ENCODE peak calls at places on chromosomes 6 and 20, in eight cellular contexts. K is breast epithelium, I is HFF-Myc, J is NB4, E is neural crest cell, F is Ammon's horn, M is fibroblast of gingiva, H is lung. U is an unnamed sample.

GRCh38 chr6:106192824-106193223 is 106.7 kb downstream of the PRDM1 start:
- DNase-seq in K (no peak), I (peak), J (no peak), E (no peak), F (no peak), M (no peak), H (no peak), U (no peak)

GRCh38 chr6:157789861-157790260 is 33.2 kb upstream of the SNX9 start:
- DNase-seq in K (no peak), I (no peak), J (peak), E (no peak), F (no peak), M (no peak), H (no peak), U (no peak)

GRCh38 chr20:13443690-13444089 is 195.0 kb downstream of the TASP1 start:
- DNase-seq in K (no peak), I (no peak), J (no peak), E (no peak), F (no peak), M (no peak), H (no peak), U (no peak)

GRCh38 chr6:157266274-157267101 is 56.8 kb downstream of the TMEM242 start:
- DNase-seq in K (no peak), I (no peak), J (no peak), E (no peak), F (no peak), M (no peak), H (no peak), U (no peak)

GRCh38 chr6:62445521-62445920 is 159.5 kb upstream of the KHDRBS2 start:
- DNase-seq in K (no peak), I (no peak), J (no peak), E (no peak), F (no peak), M (no peak), H (no peak), U (no peak)

GRCh38 chr6:4420160-4420865 is 284.9 kb upstream of the ECI2 start:
- DNase-seq in K (no peak), I (no peak), J (no peak), E (no peak), F (no peak), M (no peak), H (no peak), U (no peak)

GRCh38 chr6:45609141-45609638 is 231.5 kb upstream of the SUPT3H start:
- DNase-seq in K (no peak), I (peak), J (peak), E (no peak), F (no peak), M (peak), H (peak), U (no peak)

GRCh38 chr6:2378891-2379652 is 133.7 kb upstream of the GMDS start:
- DNase-seq in K (no peak), I (no peak), J (peak), E (no peak), F (no peak), M (peak), H (no peak), U (no peak)

GRCh38 chr6:75735491-75736186 is 13.4 kb upstream of the MYO6 start:
- DNase-seq in K (no peak), I (no peak), J (peak), E (no peak), F (no peak), M (peak), H (no peak), U (no peak)

GRCh38 chr20:57663241-57663640 is 43.0 kb upstream of the ZBP1 start:
- DNase-seq in K (no peak), I (no peak), J (no peak), E (no peak), F (no peak), M (no peak), H (no peak), U (no peak)

GRCh38 chr20:48098099-48098498 is 312.8 kb upstream of the SULF2 start:
- DNase-seq in K (no peak), I (no peak), J (no peak), E (no peak), F (no peak), M (no peak), H (no peak), U (no peak)

GRCh38 chr20:23135449-23136447 is 49.6 kb upstream of the CD93 start:
- DNase-seq in K (no peak), I (no peak), J (peak), E (no peak), F (peak), M (no peak), H (no peak), U (no peak)

GRCh38 chr6:152099816-152100618 is 292.5 kb downstream of the ESR1 start:
- DNase-seq in K (no peak), I (no peak), J (peak), E (no peak), F (no peak), M (peak), H (peak), U (peak)

GRCh38 chr20:50249447-50250388 is 59.1 kb downstream of the CEBPB start:
- DNase-seq in K (no peak), I (no peak), J (no peak), E (no peak), F (no peak), M (no peak), H (no peak), U (no peak)

GRCh38 chr6:11366183-11366933 is 133.9 kb upstream of the NEDD9 start:
- DNase-seq in K (no peak), I (no peak), J (peak), E (no peak), F (no peak), M (no peak), H (no peak), U (no peak)

GRCh38 chr6:10587694-10588392 is 66.7 kb downstream of the GCNT2 start:
- DNase-seq in K (no peak), I (no peak), J (no peak), E (no peak), F (no peak), M (no peak), H (no peak), U (no peak)

GRCh38 chr20:36703530-36703929 is 42.4 kb downstream of the NDRG3 start:
- DNase-seq in K (no peak), I (no peak), J (no peak), E (no peak), F (no peak), M (no peak), H (no peak), U (no peak)

GRCh38 chr20:610130-611046 is at the start of gene TCF15:
- DNase-seq in K (no peak), I (no peak), J (no peak), E (peak), F (no peak), M (no peak), H (no peak), U (no peak)

GRCh38 chr6:166760288-166760687 is 133.2 kb upstream of the RPS6KA2 start:
- DNase-seq in K (no peak), I (no peak), J (no peak), E (no peak), F (no peak), M (no peak), H (no peak), U (no peak)

GRCh38 chr6:140970485-140970884 is 1162.2 kb upstream of the GJE1 start:
- DNase-seq in K (no peak), I (peak), J (no peak), E (no peak), F (no peak), M (peak), H (no peak), U (no peak)

GRCh38 chr20:50799890-50800550 is 5.2 kb downstream of the BCAS4 start:
- DNase-seq in K (no peak), I (no peak), J (no peak), E (no peak), F (no peak), M (no peak), H (no peak), U (no peak)

GRCh38 chr6:37556884-37557644 is 57.4 kb upstream of the CCDC167 start:
- DNase-seq in K (no peak), I (no peak), J (no peak), E (no peak), F (no peak), M (no peak), H (no peak), U (no peak)

GRCh38 chr6:169536446-169537170 is 165.2 kb downstream of the WDR27 start:
- DNase-seq in K (no peak), I (no peak), J (peak), E (no peak), F (no peak), M (peak), H (no peak), U (no peak)

GRCh38 chr6:170031684-170032121 is 259.2 kb downstream of the DLL1 start:
- DNase-seq in K (no peak), I (no peak), J (no peak), E (no peak), F (no peak), M (peak), H (no peak), U (no peak)